ENCODE peak calls at places on chromosomes 2 and 18, in five cellular contexts. One of them, this sample, is unnamed. For H3K9me3 and H3K4me1, the result is how much of the 10 kb centered on the place peaks cover.

GRCh38 chr2:209519911-209520310 is 96.1 kb downstream of the MAP2 start:
- DNase-seq in SK-N-SH: no peak
- DNase-seq in HepG2: no peak
- DNase-seq in GM12878: no peak
- DNase-seq in K562: no peak
- DNase-seq in this sample: no peak

GRCh38 chr2:96180521-96180920 is 28.1 kb downstream of the STARD7 start:
- DNase-seq in K562: no peak
- DNase-seq in HepG2: no peak
- DNase-seq in GM12878: no peak
- DNase-seq in SK-N-SH: no peak
- DNase-seq in this sample: no peak

GRCh38 chr2:127498386-127498785 is 27.9 kb downstream of the IWS1 start:
- DNase-seq in SK-N-SH: no peak
- DNase-seq in K562: no peak
- DNase-seq in GM12878: no peak
- DNase-seq in HepG2: peak
- DNase-seq in this sample: no peak

GRCh38 chr2:219644801-219645480 is 17.5 kb downstream of the SLC4A3 start:
- DNase-seq in GM12878: no peak
- DNase-seq in K562: no peak
- DNase-seq in SK-N-SH: no peak
- DNase-seq in HepG2: no peak
- DNase-seq in this sample: no peak

GRCh38 chr2:169822036-169822435 is 2.7 kb downstream of the METTL5 start:
- DNase-seq in HepG2: no peak
- DNase-seq in SK-N-SH: no peak
- DNase-seq in GM12878: no peak
- DNase-seq in K562: no peak
- DNase-seq in this sample: no peak

GRCh38 chr2:216024779-216025178 is 11.4 kb upstream of the MREG start:
- DNase-seq in K562: no peak
- DNase-seq in HepG2: no peak
- DNase-seq in GM12878: no peak
- DNase-seq in SK-N-SH: no peak
- DNase-seq in this sample: no peak

GRCh38 chr2:128427356-128427755 is 108.7 kb upstream of the HS6ST1 start:
- DNase-seq in K562: no peak
- DNase-seq in SK-N-SH: no peak
- DNase-seq in GM12878: no peak
- DNase-seq in HepG2: no peak
- DNase-seq in this sample: no peak

GRCh38 chr2:163345795-163346573 is 389.8 kb downstream of the FIGN start:
- DNase-seq in GM12878: peak
- DNase-seq in HepG2: peak
- DNase-seq in SK-N-SH: peak
- DNase-seq in K562: peak
- DNase-seq in this sample: peak

GRCh38 chr2:38477006-38477405 is 99.9 kb upstream of the ATL2 start:
- DNase-seq in SK-N-SH: no peak
- DNase-seq in GM12878: no peak
- DNase-seq in HepG2: no peak
- DNase-seq in K562: no peak
- DNase-seq in this sample: no peak

GRCh38 chr2:26515771-26516170 is 37.8 kb upstream of the OTOF start:
- DNase-seq in HepG2: no peak
- DNase-seq in K562: no peak
- DNase-seq in SK-N-SH: no peak
- DNase-seq in GM12878: no peak
- DNase-seq in this sample: no peak

GRCh38 chr2:62736899-62737559 is 31.5 kb downstream of the EHBP1 start:
- DNase-seq in SK-N-SH: no peak
- DNase-seq in K562: no peak
- DNase-seq in HepG2: peak
- DNase-seq in GM12878: peak
- DNase-seq in this sample: no peak

GRCh38 chr2:214810670-214811069 is 1.2 kb upstream of the BARD1 start:
- DNase-seq in GM12878: no peak
- DNase-seq in SK-N-SH: no peak
- DNase-seq in HepG2: no peak
- DNase-seq in K562: peak
- DNase-seq in this sample: no peak

GRCh38 chr18:39494211-39494896 is 1928.8 kb upstream of the CELF4 start:
- DNase-seq in HepG2: peak
- DNase-seq in GM12878: no peak
- DNase-seq in K562: no peak
- DNase-seq in SK-N-SH: no peak
- DNase-seq in this sample: no peak

GRCh38 chr2:166917433-166917832 is 29.2 kb downstream of the XIRP2 start:
- DNase-seq in GM12878: no peak
- DNase-seq in K562: no peak
- DNase-seq in HepG2: no peak
- DNase-seq in SK-N-SH: no peak
- DNase-seq in this sample: no peak

GRCh38 chr18:47582055-47582454 is 330.6 kb upstream of the SKOR2 start:
- DNase-seq in GM12878: no peak
- DNase-seq in HepG2: no peak
- DNase-seq in K562: no peak
- DNase-seq in SK-N-SH: peak
- DNase-seq in this sample: no peak

GRCh38 chr18:49699303-49699702 is 114.0 kb downstream of the ACAA2 start:
- DNase-seq in SK-N-SH: no peak
- DNase-seq in HepG2: no peak
- DNase-seq in K562: no peak
- DNase-seq in GM12878: no peak
- DNase-seq in this sample: no peak

GRCh38 chr2:43133336-43133707 is 93.1 kb downstream of the ZFP36L2 start:
- DNase-seq in K562: no peak
- DNase-seq in GM12878: no peak
- DNase-seq in HepG2: no peak
- DNase-seq in SK-N-SH: peak
- DNase-seq in this sample: no peak

GRCh38 chr2:103991591-103991990 is 862.3 kb upstream of the POU3F3 start:
- DNase-seq in HepG2: peak
- DNase-seq in K562: no peak
- DNase-seq in SK-N-SH: peak
- DNase-seq in GM12878: no peak
- DNase-seq in this sample: no peak

GRCh38 chr2:197453914-197454398 is 604 bp downstream of the COQ10B start:
- DNase-seq in GM12878: peak
- DNase-seq in SK-N-SH: no peak
- DNase-seq in K562: peak
- DNase-seq in HepG2: peak
- DNase-seq in this sample: peak

GRCh38 chr18:13463526-13463925 is 245.0 kb downstream of the LDLRAD4 start:
- DNase-seq in SK-N-SH: no peak
- DNase-seq in K562: no peak
- DNase-seq in GM12878: no peak
- DNase-seq in HepG2: no peak
- DNase-seq in this sample: no peak

GRCh38 chr2:61980758-61981157 is 75.3 kb downstream of the COMMD1 start:
- DNase-seq in GM12878: no peak
- DNase-seq in K562: no peak
- DNase-seq in SK-N-SH: no peak
- DNase-seq in HepG2: no peak
- DNase-seq in this sample: no peak

GRCh38 chr2:240913810-240914644 is 7.9 kb downstream of the CROCC2 start:
- DNase-seq in SK-N-SH: peak
- DNase-seq in K562: peak
- DNase-seq in HepG2: peak
- DNase-seq in GM12878: no peak
- DNase-seq in this sample: no peak

GRCh38 chr18:9022397-9023170 is 79.9 kb upstream of the NDUFV2 start:
- DNase-seq in HepG2: no peak
- DNase-seq in SK-N-SH: no peak
- DNase-seq in K562: no peak
- DNase-seq in GM12878: no peak
- DNase-seq in this sample: no peak

GRCh38 chr18:35514283-35514682 is 16.5 kb upstream of the INO80C start:
- DNase-seq in SK-N-SH: no peak
- DNase-seq in HepG2: no peak
- DNase-seq in GM12878: no peak
- DNase-seq in K562: no peak
- DNase-seq in this sample: no peak

GRCh38 chr18:1037766-1038165 is 133.1 kb downstream of the ADCYAP1 start:
- DNase-seq in GM12878: no peak
- DNase-seq in SK-N-SH: no peak
- DNase-seq in HepG2: no peak
- DNase-seq in K562: no peak
- DNase-seq in this sample: no peak

GRCh38 chr2:239387811-239388210 is 13.0 kb downstream of the HDAC4 start:
- DNase-seq in HepG2: no peak
- DNase-seq in GM12878: no peak
- DNase-seq in K562: no peak
- DNase-seq in SK-N-SH: no peak
- DNase-seq in this sample: no peak
- TF ChIP-seq ZBTB33 in HepG2: no peak
- TF ChIP-seq ZBTB33 in GM12878: no peak
- TF ChIP-seq ZBTB33 in K562: no peak
- TF ChIP-seq ZBTB33 in SK-N-SH: no peak
- TF ChIP-seq ZBTB33 in this sample: no peak

DNA sequence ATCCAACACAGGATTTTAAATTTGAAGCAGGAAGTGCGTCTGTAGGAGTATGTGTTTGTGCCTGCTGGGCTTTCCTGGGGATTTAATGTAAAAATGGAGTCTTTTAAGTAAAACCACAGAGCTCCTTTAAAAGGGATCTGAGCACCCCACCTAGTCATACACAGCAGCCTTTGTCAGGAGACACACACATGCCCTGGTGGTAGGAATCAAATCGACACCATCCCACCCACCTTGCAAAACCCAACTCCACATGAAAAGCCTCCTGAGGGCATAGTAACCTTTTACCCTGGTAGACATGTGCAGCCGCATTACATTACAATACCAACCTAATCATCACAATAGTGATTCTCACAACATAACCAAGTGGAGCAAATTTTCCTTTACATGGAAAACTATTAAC is 29.0 kb downstream of the UXS1 start:
- DNase-seq in K562: no peak
- DNase-seq in HepG2: peak
- DNase-seq in GM12878: no peak
- DNase-seq in SK-N-SH: no peak
- DNase-seq in this sample: no peak
- H3K9me3 ChIP-seq in K562: under half
- H3K9me3 ChIP-seq in HepG2: under half
- H3K9me3 ChIP-seq in GM12878: under half
- H3K9me3 ChIP-seq in SK-N-SH: under half
- H3K9me3 ChIP-seq in this sample: under half

GRCh38 chr2:110095994-110096633 is 19.5 kb downstream of the MALL start:
- DNase-seq in SK-N-SH: no peak
- DNase-seq in HepG2: no peak
- DNase-seq in GM12878: no peak
- DNase-seq in K562: no peak
- DNase-seq in this sample: no peak
- H3K4me1 ChIP-seq in SK-N-SH: under half
- H3K4me1 ChIP-seq in HepG2: under half
- H3K4me1 ChIP-seq in GM12878: under half
- H3K4me1 ChIP-seq in K562: under half
- H3K4me1 ChIP-seq in this sample: under half

GRCh38 chr2:70905443-70905842 is 30.3 kb upstream of the ATP6V1B1 start:
- DNase-seq in SK-N-SH: no peak
- DNase-seq in K562: no peak
- DNase-seq in GM12878: no peak
- DNase-seq in HepG2: no peak
- DNase-seq in this sample: no peak

GRCh38 chr2:70904371-70905216 is 31.1 kb upstream of the ATP6V1B1 start:
- DNase-seq in GM12878: no peak
- DNase-seq in HepG2: no peak
- DNase-seq in K562: no peak
- DNase-seq in SK-N-SH: no peak
- DNase-seq in this sample: no peak

GRCh38 chr2:70902579-70902978 is 33.1 kb upstream of the ATP6V1B1 start:
- DNase-seq in GM12878: no peak
- DNase-seq in K562: no peak
- DNase-seq in HepG2: no peak
- DNase-seq in SK-N-SH: no peak
- DNase-seq in this sample: no peak

GRCh38 chr2:70903171-70903570 is 32.5 kb upstream of the ATP6V1B1 start:
- DNase-seq in HepG2: no peak
- DNase-seq in GM12878: no peak
- DNase-seq in K562: no peak
- DNase-seq in SK-N-SH: no peak
- DNase-seq in this sample: no peak

GRCh38 chr2:70903641-70904340 is 31.9 kb upstream of the ATP6V1B1 start:
- DNase-seq in SK-N-SH: no peak
- DNase-seq in HepG2: no peak
- DNase-seq in GM12878: no peak
- DNase-seq in K562: no peak
- DNase-seq in this sample: no peak
- TF ChIP-seq ZBTB33 in SK-N-SH: no peak
- TF ChIP-seq ZBTB33 in HepG2: no peak
- TF ChIP-seq ZBTB33 in GM12878: no peak
- TF ChIP-seq ZBTB33 in K562: no peak
- TF ChIP-seq ZBTB33 in this sample: no peak

This sample was measured in HCT116.